ENCODE peak calls at places on chromosome 1, in four cellular contexts. C is BE2C; X is OCI-LY7; W is CD4-positive, alpha-beta T cell. D is an unnamed sample.

GRCh38 chr1:241688940-241689368 is 36.9 kb downstream of the WDR64 start:
- DNase-seq in X (no peak), W (no peak), C (no peak), D (no peak)

GRCh38 chr1:63523738-63524137 is 413 bp downstream of the EFCAB7 start:
- DNase-seq in X (peak), W (no peak), C (no peak), D (peak)

GRCh38 chr1:160048335-160048734 is 16.5 kb upstream of the PIGM start:
- DNase-seq in C (no peak), X (no peak), W (no peak), D (no peak)

GRCh38 chr1:37493336-37494098 is 19.1 kb downstream of the ZC3H12A start:
- DNase-seq in X (no peak), C (no peak), W (no peak), D (no peak)

GRCh38 chr1:244758700-244759099 is 76.8 kb upstream of the COX20 start:
- DNase-seq in X (no peak), W (no peak), C (no peak), D (no peak)

GRCh38 chr1:25932321-25932720 is 26.1 kb upstream of the STMN1 start:
- DNase-seq in C (no peak), X (no peak), W (no peak), D (no peak)

GRCh38 chr1:67588186-67588865 is 96.7 kb upstream of the GADD45A start:
- DNase-seq in X (no peak), W (no peak), C (no peak), D (no peak)

GRCh38 chr1:235741294-235741693 is 91.7 kb upstream of the GNG4 start:
- DNase-seq in X (no peak), C (no peak), W (no peak), D (no peak)

GRCh38 chr1:183403386-183403957 is 14.7 kb downstream of the NMNAT2 start:
- DNase-seq in C (no peak), X (no peak), W (no peak), D (no peak)

GRCh38 chr1:156703336-156703735 is 2.0 kb downstream of the CRABP2 start:
- DNase-seq in X (no peak), C (no peak), W (no peak), D (no peak)

GRCh38 chr1:23799570-23800395 is 771 bp downstream of the GALE start:
- DNase-seq in W (no peak), X (no peak), C (no peak), D (peak)

GRCh38 chr1:227753999-227754764 is 18.9 kb downstream of the SNAP47 start:
- DNase-seq in C (no peak), X (no peak), W (no peak), D (no peak)

GRCh38 chr1:23593042-23593521 is 33.8 kb upstream of the ID3 start:
- DNase-seq in X (peak), W (no peak), C (no peak), D (no peak)

GRCh38 chr1:153322568-153322967 is 9.8 kb upstream of the PGLYRP3 start:
- DNase-seq in C (no peak), W (no peak), X (no peak), D (no peak)

GRCh38 chr1:166766942-166767341 is 72.3 kb upstream of the POGK start:
- DNase-seq in X (no peak), W (no peak), C (no peak), D (no peak)

GRCh38 chr1:116586741-116587143 is 15.9 kb upstream of the CD58 start:
- DNase-seq in X (no peak), C (no peak), W (no peak), D (no peak)

GRCh38 chr1:162069334-162070093 is at the start of gene NOS1AP:
- DNase-seq in X (peak), C (peak), W (peak), D (peak)

GRCh38 chr1:219954052-219954451 is 25.7 kb upstream of the SLC30A10 start:
- DNase-seq in X (no peak), W (no peak), C (no peak), D (no peak)

GRCh38 chr1:154329152-154329521 is 3.8 kb downstream of the ATP8B2 start:
- DNase-seq in C (no peak), X (no peak), W (no peak), D (no peak)
- TF ChIP-seq CTCF in C (peak), X (peak), W (no peak), D (no peak)

GRCh38 chr1:20242890-20243479 is 47.7 kb upstream of the VWA5B1 start:
- DNase-seq in X (no peak), W (no peak), C (no peak), D (no peak)
- TF ChIP-seq CTCF in X (peak), W (no peak), C (no peak), D (no peak)

GRCh38 chr1:230706887-230707731 is 6.8 kb downstream of the AGT start:
- DNase-seq in W (no peak), X (no peak), C (no peak), D (no peak)

GRCh38 chr1:230704830-230705229 is 9.1 kb downstream of the AGT start:
- DNase-seq in C (no peak), X (no peak), W (no peak), D (no peak)

GRCh38 chr1:230706020-230706699 is 7.8 kb downstream of the AGT start:
- DNase-seq in C (no peak), X (no peak), W (no peak), D (no peak)

GRCh38 chr1:230703679-230704385 is 10.1 kb downstream of the AGT start:
- DNase-seq in X (no peak), C (no peak), W (no peak), D (no peak)

DNA sequence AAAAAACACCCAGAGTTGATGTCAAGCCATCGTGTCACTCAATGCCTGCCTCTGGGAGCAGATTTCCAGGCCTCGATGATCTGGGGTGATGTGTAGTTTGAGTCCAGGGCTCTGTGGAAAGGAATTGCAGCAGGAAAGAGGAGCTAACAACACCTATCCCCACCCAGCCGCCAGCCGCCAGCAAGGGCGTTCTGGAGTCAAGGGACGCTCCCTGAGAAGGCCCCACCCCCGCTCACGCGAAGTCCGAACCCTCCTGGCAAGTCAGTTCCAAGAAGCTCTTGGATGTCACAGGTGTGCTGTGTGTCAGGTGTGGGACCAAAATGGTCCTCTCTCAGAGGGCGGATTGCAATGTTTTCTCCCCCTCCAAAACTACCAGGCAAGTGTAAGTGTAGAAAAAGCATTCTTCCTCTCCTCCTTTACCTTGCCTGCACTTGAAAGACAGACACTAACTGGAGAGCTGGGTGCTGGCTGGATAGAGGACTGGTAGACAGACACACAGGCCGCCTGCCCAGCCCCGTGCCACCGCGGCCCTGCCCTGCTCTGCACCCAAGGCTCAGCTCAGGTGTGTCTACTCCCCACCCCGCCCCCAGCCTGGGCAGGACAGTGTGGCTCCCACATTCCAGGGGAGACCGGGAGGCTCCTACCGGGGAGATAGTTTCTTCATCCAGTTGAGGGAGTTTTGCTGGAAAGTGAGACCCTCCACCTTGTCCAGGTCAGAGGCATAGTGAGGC is 8.5 kb downstream of the AGT start:
- DNase-seq in C (no peak), X (no peak), W (no peak), D (no peak)
- TF ChIP-seq CTCF in C (no peak), X (no peak), W (no peak), D (no peak)

DNA sequence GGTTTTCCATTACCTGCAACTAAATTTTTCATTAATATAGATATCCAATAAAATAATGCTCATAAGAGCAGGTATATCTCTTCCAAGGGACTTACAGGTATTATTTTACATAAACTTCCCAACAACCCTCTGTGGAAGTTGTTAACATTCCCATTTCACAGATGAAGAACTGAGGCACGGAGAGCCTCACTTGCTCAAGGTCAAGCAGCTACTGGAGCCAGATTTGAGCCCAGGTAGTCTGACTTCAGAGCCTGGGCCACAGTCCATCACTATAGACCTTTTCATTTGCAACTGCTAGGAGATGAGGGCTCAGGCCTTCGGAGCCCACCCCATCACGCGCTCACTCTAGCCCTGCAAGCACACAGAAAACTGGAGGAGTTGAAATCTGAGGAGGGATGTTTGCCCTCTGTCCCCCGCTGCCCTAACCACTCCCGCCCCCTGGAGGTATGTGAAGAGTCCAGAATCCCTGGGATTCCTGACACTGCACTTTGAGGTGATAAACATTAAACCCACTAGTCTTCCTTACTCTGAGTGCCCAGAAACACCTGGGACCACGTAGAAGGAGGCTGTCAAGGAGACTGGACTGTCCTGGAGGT is 11.7 kb upstream of the ALPL start:
- DNase-seq in X (no peak), W (no peak), C (no peak), D (no peak)
- TF ChIP-seq CTCF in X (no peak), W (no peak), C (no peak), D (no peak)

DNA sequence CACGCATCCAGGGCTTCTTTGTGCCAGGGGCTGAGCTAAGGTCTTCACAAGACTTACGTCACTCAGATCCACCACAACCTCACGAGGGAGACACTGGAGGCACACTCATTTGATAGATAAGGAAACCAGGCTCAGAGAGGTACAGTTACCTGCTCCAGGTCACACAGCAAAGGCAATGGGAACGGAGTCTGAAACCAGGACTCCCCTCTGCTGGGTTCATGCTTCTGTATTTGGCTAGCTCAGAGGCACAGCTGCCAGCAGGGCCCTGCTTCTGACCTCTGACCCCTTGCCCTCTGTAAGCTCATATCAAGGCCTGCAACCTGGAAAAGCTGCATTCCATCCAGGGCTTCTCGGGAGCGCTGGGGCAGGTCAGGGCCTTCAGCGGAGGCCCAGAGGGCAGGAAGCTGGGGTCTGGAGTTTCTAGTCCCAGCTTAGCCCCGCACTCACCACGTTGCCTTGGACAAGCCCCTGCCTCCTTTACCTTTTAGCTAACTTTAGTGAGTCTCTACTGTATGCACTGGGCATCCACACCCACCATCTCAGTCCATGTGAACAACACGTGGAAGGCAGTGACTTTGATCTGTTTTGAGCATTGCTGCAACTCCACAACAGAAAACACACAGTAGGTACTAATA is 34.6 kb downstream of the HSPG2 start:
- DNase-seq in C (no peak), X (no peak), W (no peak), D (no peak)
- TF ChIP-seq CTCF in C (no peak), X (no peak), W (no peak), D (no peak)

GRCh38 chr1:119679223-119679622 is 31.2 kb upstream of the ZNF697 start:
- DNase-seq in W (no peak), X (no peak), C (no peak), D (no peak)

GRCh38 chr1:119674110-119674509 is 26.0 kb upstream of the ZNF697 start:
- DNase-seq in C (no peak), W (no peak), X (no peak), D (no peak)

GRCh38 chr1:119674835-119675289 is 26.8 kb upstream of the ZNF697 start:
- DNase-seq in X (no peak), W (peak), C (no peak), D (peak)

GRCh38 chr1:119675349-119676343 is 27.6 kb upstream of the ZNF697 start:
- DNase-seq in X (peak), W (peak), C (peak), D (peak)

DNA sequence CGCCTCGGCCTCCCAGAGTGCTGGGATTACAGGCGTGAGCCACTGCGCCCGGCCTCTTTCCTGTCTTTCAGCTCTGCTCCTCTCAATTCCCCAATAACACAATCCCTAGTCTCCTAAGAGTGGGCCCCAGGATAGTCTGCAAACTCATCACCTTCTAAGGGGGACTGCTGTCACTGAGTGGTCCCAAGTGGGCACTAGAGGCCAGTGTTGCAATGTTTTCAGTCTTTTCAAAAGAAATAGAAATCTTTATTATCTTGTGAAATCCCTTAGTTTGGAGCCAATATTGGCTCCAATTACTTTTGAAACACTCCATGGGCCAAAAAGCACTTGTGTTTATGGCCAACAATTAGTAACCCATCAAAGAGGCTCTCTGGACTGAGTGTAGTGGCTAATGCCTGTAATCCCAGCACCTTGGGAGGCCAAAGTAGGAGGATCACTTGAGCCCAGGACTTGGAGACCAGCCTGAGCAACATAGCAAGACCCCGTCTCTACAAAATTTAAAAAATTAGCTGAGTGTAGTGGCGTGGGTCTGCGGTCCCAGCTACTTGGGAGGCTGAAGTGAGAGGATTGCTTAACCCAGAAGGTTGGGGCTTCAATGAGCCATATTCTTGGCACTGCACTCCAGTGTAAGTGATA is 28.6 kb upstream of the ZNF697 start:
- DNase-seq in W (no peak), C (no peak), X (no peak), D (no peak)
- TF ChIP-seq CTCF in W (no peak), C (peak), X (peak), D (no peak)

DNA sequence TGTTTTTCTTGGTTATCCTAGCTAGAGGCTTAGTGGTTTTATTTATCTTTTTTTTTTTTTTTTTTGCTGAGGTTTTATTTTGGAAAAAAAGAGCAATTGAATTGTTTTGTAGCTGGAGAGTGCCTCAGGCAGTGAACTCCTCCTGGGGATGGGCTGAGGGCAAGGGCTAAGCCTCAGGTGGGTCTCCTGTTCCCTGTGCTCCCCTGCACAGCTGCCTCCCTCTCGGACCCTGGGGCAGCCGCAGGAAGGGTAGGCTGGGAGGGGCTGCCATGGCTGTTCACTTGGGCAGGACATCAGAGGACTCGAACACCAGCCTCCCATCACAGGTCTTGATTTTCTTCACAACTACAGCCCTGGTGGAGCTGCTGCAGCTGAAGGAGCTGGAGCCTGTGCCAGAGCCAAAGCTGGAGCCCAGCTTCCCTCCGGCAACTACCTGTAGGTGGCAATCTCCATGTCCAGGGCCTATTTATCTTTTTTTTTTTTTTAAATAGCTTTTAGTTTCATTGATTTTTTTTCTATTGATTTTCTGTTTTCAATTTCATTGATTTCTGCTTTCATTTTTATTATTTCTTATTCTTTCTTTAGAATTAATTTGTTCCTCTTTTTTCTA is 28.9 kb downstream of the LEPR start:
- DNase-seq in C (no peak), X (no peak), W (no peak), D (no peak)
- TF ChIP-seq CTCF in C (no peak), X (no peak), W (no peak), D (no peak)

GRCh38 chr1:40092811-40093617 is 4.0 kb downstream of the PPT1 start:
- DNase-seq in X (no peak), W (no peak), C (no peak), D (no peak)

GRCh38 chr1:40094481-40095110 is 2.5 kb downstream of the PPT1 start:
- DNase-seq in X (no peak), C (no peak), W (no peak), D (no peak)

GRCh38 chr1:40092241-40092640 is 4.8 kb downstream of the PPT1 start:
- DNase-seq in W (no peak), C (no peak), X (no peak), D (no peak)

GRCh38 chr1:40096646-40096976 is 441 bp downstream of the PPT1 start:
- DNase-seq in C (no peak), X (no peak), W (no peak), D (no peak)

GRCh38 chr1:40096977-40097782 is at the start of gene PPT1:
- DNase-seq in W (peak), C (peak), X (peak), D (peak)
- TF ChIP-seq CTCF in W (peak), C (no peak), X (peak), D (no peak)

D was measured in GM20000.